ENCODE peak calls at places on chromosomes 6 and 20, in five cellular contexts. X is ovary, S is HCT116, K is WTC11, U is mesothelial cell of epicardium. Q is an unnamed sample.

GRCh38 chr6:17038316-17038715 is 63.5 kb upstream of the STMND1 start:
- DNase-seq in K (no peak), X (no peak), S (no peak), U (no peak), Q (no peak)

GRCh38 chr6:144730088-144730640 is 445.0 kb downstream of the UTRN start:
- DNase-seq in U (no peak), K (no peak), S (no peak), X (no peak), Q (no peak)

GRCh38 chr6:152091851-152092341 is 284.4 kb downstream of the ESR1 start:
- DNase-seq in X (no peak), K (no peak), U (no peak), S (no peak), Q (no peak)

GRCh38 chr20:56003966-56004365 is 1.4 kb downstream of the CBLN4 start:
- DNase-seq in X (peak), U (no peak), S (no peak), K (no peak), Q (no peak)

GRCh38 chr6:25660512-25660911 is 8.5 kb downstream of the SCGN start:
- DNase-seq in S (peak), X (no peak), K (no peak), U (no peak), Q (no peak)

GRCh38 chr6:41177287-41177686 is 14.4 kb upstream of the TREM2 start:
- DNase-seq in S (no peak), X (no peak), U (no peak), K (no peak), Q (no peak)

GRCh38 chr6:85255661-85256060 is 194.2 kb upstream of the NT5E start:
- DNase-seq in U (no peak), X (no peak), S (no peak), K (no peak), Q (no peak)

GRCh38 chr20:732727-733126 is 35.6 kb downstream of the SLC52A3 start:
- DNase-seq in X (no peak), K (no peak), S (no peak), U (no peak), Q (no peak)

GRCh38 chr6:42428326-42429041 is 23.2 kb downstream of the TRERF1 start:
- DNase-seq in K (no peak), U (no peak), S (no peak), X (no peak), Q (no peak)

GRCh38 chr20:46587986-46588385 is 37.5 kb upstream of the OCSTAMP start:
- DNase-seq in X (no peak), U (no peak), S (no peak), K (no peak), Q (no peak)

GRCh38 chr6:54403096-54403495 is 94.9 kb downstream of the TINAG start:
- DNase-seq in X (no peak), U (no peak), K (no peak), S (no peak), Q (no peak)

GRCh38 chr6:139764498-139764986 is 390.1 kb upstream of the CITED2 start:
- DNase-seq in K (no peak), X (no peak), U (no peak), S (peak), Q (no peak)

GRCh38 chr20:23043376-23043775 is 6.1 kb downstream of the THBD start:
- DNase-seq in X (no peak), S (no peak), U (no peak), K (no peak), Q (no peak)

GRCh38 chr6:111211411-111212030 is 124.2 kb downstream of the SLC16A10 start:
- DNase-seq in K (no peak), U (no peak), X (no peak), S (no peak), Q (no peak)

GRCh38 chr20:20734475-20734948 is 22.1 kb upstream of the RALGAPA2 start:
- DNase-seq in U (no peak), X (no peak), S (no peak), K (no peak), Q (no peak)

GRCh38 chr6:34466242-34467185 is 638 bp downstream of the PACSIN1 start:
- DNase-seq in S (no peak), X (no peak), U (no peak), K (no peak), Q (no peak)

GRCh38 chr6:10861086-10861485 is 20.8 kb downstream of the GCM2 start:
- DNase-seq in U (no peak), K (no peak), S (no peak), X (no peak), Q (no peak)

GRCh38 chr6:43217351-43217750 is 11.9 kb downstream of the DNPH1 start:
- DNase-seq in K (no peak), S (no peak), X (no peak), U (no peak), Q (no peak)

GRCh38 chr6:14502551-14502950 is 385.0 kb downstream of the CD83 start:
- DNase-seq in X (no peak), K (no peak), U (no peak), S (no peak), Q (no peak)

GRCh38 chr20:62787329-62787728 is 8.9 kb upstream of the MRGBP start:
- DNase-seq in X (no peak), U (no peak), S (no peak), K (no peak), Q (no peak)

GRCh38 chr6:29977425-29977727 is 35.0 kb downstream of the HLA-A start:
- DNase-seq in X (no peak), U (no peak), K (no peak), S (no peak), Q (no peak)

GRCh38 chr6:150652848-150653613 is 53.3 kb downstream of the PLEKHG1 start:
- DNase-seq in S (no peak), X (no peak), K (no peak), U (no peak), Q (no peak)

GRCh38 chr20:23396961-23397620 is 24.2 kb downstream of the NAPB start:
- DNase-seq in U (no peak), X (no peak), K (no peak), S (no peak), Q (no peak)

GRCh38 chr20:53660078-53660909 is 66.7 kb upstream of the ZNF217 start:
- DNase-seq in U (no peak), K (peak), X (peak), S (no peak), Q (no peak)

GRCh38 chr6:139378882-139379341 is 4.5 kb upstream of the CITED2 start:
- DNase-seq in K (no peak), S (no peak), X (no peak), U (no peak), Q (no peak)

GRCh38 chr6:170522565-170523183 is 30.4 kb downstream of the PSMB1 start:
- DNase-seq in S (peak), X (no peak), U (no peak), K (peak), Q (no peak)

DNA sequence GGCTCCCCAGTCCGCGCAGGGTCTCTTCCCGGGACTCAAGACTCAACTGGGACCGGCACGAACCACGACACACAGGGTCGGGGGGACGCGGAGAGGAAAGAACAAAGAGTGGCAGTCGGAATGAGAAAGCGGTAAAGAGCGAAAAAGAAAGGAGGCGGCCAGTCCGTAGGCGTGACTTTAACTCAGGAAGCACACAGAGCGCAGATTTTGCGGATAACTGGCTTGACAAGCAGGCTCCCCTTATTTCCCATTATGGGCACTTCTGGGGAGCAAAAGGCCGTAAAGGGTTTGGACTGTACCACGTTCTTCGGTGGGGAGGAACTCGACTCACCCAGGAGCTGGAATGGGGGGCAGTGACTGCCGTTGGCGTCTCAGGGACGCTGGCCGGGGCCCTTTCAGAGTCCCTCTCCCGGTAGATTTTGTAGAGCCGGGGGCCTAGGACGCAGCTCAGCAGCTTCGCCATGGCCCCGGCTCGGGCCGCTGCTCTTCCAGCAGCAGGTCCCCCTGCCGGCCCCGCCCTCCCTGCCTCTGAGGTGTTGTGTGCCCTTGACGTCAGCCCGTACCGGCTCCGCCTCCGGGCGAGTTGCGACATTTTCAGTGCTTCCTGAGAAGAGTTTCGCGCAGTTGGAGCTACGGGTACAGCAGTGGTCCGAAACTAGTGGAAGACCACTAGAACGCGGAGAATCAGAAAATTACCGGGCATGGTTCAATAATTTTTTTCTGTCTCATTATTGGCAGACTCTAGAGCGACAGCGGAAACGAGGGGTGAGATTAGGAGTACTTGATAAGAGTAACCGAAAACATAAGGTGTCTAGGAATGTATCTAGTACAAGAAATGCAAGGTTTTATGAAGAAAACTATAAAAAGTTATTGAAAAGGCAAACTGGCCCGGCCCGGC is at the start of gene ABHD16A:
- DNase-seq in S (peak), X (peak), K (peak), U (peak), Q (peak)
- TF ChIP-seq CTCF in S (peak), X (peak), K (no peak), U (no peak), Q (no peak)

DNA sequence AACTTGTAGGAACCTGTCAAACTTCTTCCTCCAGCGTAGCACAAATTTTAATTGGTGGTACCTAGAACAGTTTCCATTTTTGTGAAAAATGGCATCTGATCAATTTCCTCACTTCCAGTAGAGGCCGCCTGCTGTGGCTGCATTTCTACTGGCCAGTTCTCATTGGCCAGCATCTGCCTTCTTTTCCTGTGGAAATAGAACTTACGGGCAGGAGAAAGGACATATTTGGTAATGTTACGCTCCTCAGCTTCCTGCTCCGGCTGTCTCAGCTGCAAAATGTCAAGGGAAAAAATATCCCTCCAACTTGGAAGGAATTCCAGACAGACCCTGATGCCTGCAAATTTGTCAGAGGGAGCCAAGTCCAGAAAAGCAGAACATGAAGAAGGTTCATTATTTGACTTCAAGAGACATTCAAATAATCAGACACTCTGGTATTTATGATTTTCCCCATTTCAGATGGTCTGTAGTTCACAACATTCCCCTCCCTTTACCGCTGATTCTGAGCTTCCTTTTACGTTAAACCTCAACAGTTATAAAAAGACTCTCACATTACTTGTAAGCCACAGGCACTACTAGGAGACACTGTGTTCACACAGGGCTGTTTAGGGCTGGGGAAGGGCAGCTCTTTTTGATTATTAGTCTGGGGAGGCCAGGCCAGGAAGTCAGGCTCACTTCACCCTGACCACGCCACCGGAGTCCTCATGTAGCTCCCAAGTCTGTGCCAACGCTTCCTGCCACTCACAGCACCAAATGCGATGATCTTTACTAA is 179.5 kb upstream of the CCN2 start:
- DNase-seq in K (no peak), U (no peak), X (peak), S (no peak), Q (no peak)
- TF ChIP-seq CTCF in K (no peak), U (no peak), X (no peak), S (no peak), Q (no peak)

GRCh38 chr6:2482773-2483172 is 237.4 kb upstream of the GMDS start:
- DNase-seq in X (no peak), U (no peak), K (no peak), S (peak), Q (no peak)
- TF ChIP-seq CTCF in X (no peak), U (no peak), K (peak), S (peak), Q (no peak)

GRCh38 chr20:10357974-10358373 is 76.0 kb downstream of the MKKS start:
- DNase-seq in U (no peak), K (no peak), X (no peak), S (no peak), Q (no peak)
- TF ChIP-seq CTCF in U (peak), K (peak), X (no peak), S (peak), Q (peak)

DNA sequence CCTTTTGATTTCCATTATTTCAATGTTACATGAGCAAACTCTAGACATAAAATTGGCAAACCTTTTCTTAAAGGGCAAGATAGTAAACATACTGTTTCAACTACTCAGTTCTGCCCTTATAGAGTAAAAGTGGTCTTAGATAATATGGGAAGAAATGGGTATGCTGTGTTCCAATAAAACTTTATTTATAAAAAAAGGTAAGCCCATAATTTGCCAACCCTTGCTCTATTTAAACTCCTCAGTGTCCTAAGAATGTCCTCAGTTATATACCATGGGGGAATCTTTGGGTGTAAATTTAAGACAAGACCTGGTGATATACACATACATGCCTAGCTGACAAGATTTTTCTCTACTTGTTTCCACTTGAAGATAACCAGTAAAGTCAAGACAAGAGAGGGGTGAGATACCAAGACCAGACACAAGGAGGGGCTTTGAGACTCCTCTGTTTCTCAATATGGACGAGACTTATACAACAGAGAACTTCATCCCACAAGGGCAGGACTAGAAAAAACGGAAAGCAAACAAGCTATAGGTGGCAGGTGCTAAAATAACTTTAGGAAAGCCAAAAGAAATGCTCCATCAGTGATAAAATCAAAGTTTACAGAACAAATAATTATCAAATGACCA is 10.5 kb downstream of the SNX3 start:
- DNase-seq in S (peak), X (no peak), U (no peak), K (peak), Q (no peak)
- TF ChIP-seq CTCF in S (peak), X (no peak), U (no peak), K (no peak), Q (peak)

DNA sequence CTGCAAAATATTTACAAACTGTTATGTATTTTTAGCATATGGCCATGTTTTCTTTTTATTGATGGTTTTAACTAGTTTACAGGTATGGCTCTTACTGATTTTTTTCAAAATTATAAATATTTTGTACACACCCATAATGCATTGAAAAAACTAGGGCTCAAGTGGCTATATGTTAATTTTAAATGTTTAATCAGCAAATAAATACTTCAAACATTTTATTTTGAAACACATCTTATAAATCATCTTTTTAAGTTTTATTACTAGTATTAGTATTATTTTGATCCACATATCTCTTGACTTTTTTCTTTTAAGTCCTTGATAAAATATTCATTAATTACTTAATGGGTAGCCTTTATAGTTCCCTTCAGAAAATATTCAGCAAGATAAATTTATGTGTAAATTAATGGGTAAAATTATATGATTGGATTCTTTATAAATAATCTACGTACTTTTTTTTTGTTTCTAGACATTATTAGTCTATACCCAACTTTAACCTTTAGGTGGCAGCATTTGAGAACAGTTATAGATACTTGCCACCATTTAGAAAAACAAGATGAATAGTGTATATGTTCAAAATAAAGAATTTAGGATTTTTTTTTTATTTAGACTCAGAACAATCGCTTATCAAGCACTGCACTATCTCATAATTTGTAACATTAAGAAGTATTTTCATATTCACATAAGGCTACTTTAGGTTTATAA is 241.9 kb downstream of the ADGRB3 start:
- DNase-seq in S (no peak), U (no peak), X (no peak), K (no peak), Q (no peak)
- TF ChIP-seq CTCF in S (no peak), U (peak), X (no peak), K (peak), Q (peak)

GRCh38 chr20:44477151-44477550 is 1.5 kb downstream of the TTPAL start:
- DNase-seq in X (no peak), S (no peak), U (no peak), K (no peak), Q (no peak)

GRCh38 chr20:44475372-44475693 is 341 bp upstream of the TTPAL start:
- DNase-seq in K (no peak), U (no peak), S (no peak), X (no peak), Q (no peak)

GRCh38 chr20:44478188-44478587 is 2.5 kb downstream of the TTPAL start:
- DNase-seq in U (no peak), S (no peak), X (no peak), K (no peak), Q (no peak)

GRCh38 chr20:44479643-44480042 is 4.0 kb downstream of the TTPAL start:
- DNase-seq in X (no peak), U (no peak), K (no peak), S (no peak), Q (no peak)

DNA sequence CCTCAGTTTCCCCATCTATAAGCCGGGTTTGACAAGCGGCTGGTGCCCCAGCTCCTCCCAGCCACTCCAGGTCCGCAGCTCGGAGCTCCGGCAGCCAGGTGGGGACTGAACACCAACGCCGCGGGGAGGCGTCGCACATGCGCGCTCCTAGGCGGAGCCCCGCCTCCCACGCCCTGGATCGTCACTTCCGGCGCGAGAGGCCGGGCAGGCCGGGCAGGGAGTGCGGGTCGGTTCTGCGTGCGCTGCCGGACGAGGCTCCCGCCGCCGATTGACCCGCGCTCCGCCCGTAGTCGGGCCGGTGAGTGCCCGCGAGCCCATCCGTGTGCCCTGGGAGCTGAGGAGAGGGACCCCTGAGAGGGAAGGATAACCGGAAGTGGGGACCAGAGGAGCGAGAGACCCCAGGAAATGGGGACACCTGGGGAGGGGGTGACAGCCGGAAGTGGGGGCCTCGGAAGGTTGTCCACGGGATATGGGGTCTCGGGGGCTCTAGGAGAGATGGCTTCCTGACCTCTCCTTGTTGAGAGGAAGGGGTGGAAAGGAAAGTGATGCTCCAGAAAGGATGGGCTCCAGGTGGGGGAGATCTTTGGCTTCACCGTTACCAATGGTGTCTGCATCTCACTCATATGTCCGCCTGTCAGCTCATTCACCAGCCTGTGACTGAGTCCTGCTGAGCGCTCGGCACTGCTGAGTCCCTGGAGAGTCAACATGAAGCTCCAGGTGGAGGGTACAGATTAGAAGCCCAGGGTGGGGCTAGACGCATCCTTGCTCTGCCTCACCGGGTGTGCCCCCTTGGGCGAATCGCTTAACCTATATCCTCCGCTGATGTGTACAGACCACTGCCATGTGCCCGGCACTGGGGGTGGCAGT is at the start of gene TTPAL:
- DNase-seq in U (peak), K (peak), S (peak), X (peak), Q (peak)
- TF ChIP-seq CTCF in U (no peak), K (no peak), S (peak), X (peak), Q (peak)

GRCh38 chr6:44571510-44571909 is 184.0 kb downstream of the CDC5L start:
- DNase-seq in X (no peak), K (no peak), S (no peak), U (no peak), Q (no peak)
- TF ChIP-seq CTCF in X (no peak), K (no peak), S (no peak), U (no peak), Q (no peak)

Q was measured in osteocyte.